ENCODE peak calls at places on chromosomes 1 and 21, in ten cellular contexts. K is breast epithelium, R is mammary epithelial cell, Y is HepG2, O is Peyer's patch, V is body of pancreas, E is stomach, P is heart right ventricle, C is uterus, L is cardiac muscle cell. S is an unnamed sample.

GRCh38 chr1:175499595-175500367 is 243.6 kb downstream of the TNR start:
- DNase-seq in K (no peak), R (peak; percentile 48), Y (no peak), O (no peak), V (no peak), E (no peak), P (no peak), C (no peak), L (no peak), S (no peak)

GRCh38 chr1:55685560-55685959 is 470.4 kb upstream of the USP24 start:
- DNase-seq in K (no peak), R (no peak), Y (no peak), O (no peak), V (no peak), E (no peak), P (peak; percentile 10), C (no peak), L (no peak), S (no peak)

GRCh38 chr1:85421179-85421578 is 43.8 kb downstream of the DDAH1 start:
- DNase-seq in K (no peak), R (no peak), Y (no peak), O (no peak), V (no peak), E (no peak), P (no peak), C (no peak), L (no peak), S (no peak)

GRCh38 chr21:17602874-17603273 is 9.8 kb downstream of the BTG3 start:
- DNase-seq in K (no peak), R (peak; percentile 27), Y (no peak), O (no peak), V (no peak), E (no peak), P (no peak), C (no peak), L (no peak), S (no peak)

GRCh38 chr21:27244356-27244755 is 277.5 kb upstream of the ADAMTS5 start:
- DNase-seq in K (no peak), R (no peak), Y (no peak), O (no peak), V (no peak), E (no peak), P (no peak), C (no peak), L (no peak), S (no peak)

GRCh38 chr1:229227298-229227919 is 43.5 kb upstream of the RAB4A start:
- DNase-seq in K (peak; percentile 86), R (peak; percentile 62), Y (peak; percentile 63), O (peak; percentile 58), V (peak; percentile 86), E (peak; percentile 88), P (peak; percentile 85), C (peak; percentile 84), L (peak; percentile 87), S (peak; percentile 90)

GRCh38 chr1:155389831-155390230 is 69.1 kb downstream of the RUSC1 start:
- DNase-seq in K (no peak), R (peak; percentile 49), Y (no peak), O (no peak), V (no peak), E (no peak), P (no peak), C (no peak), L (no peak), S (no peak)

GRCh38 chr1:61132176-61133047 is 50.1 kb downstream of the NFIA start:
- DNase-seq in K (no peak), R (peak; percentile 30), Y (no peak), O (no peak), V (no peak), E (no peak), P (no peak), C (no peak), L (no peak), S (no peak)

GRCh38 chr1:12132078-12132477 is 34.7 kb upstream of the TNFRSF1B start:
- DNase-seq in K (peak; percentile 71), R (peak; percentile 96), Y (no peak), O (no peak), V (no peak), E (no peak), P (no peak), C (no peak), L (no peak), S (no peak)

GRCh38 chr1:61853545-61853944 is 111.3 kb downstream of the PATJ start:
- DNase-seq in K (no peak), R (no peak), Y (no peak), O (no peak), V (no peak), E (no peak), P (no peak), C (no peak), L (no peak), S (no peak)

GRCh38 chr1:3037281-3038040 is 16.2 kb downstream of the ACTRT2 start:
- DNase-seq in K (no peak), R (no peak), Y (no peak), O (no peak), V (no peak), E (no peak), P (no peak), C (no peak), L (no peak), S (no peak)

GRCh38 chr1:3038571-3039181 is 17.4 kb downstream of the ACTRT2 start:
- DNase-seq in K (no peak), R (no peak), Y (no peak), O (no peak), V (no peak), E (no peak), P (no peak), C (no peak), L (no peak), S (peak; percentile 39)

GRCh38 chr1:3042481-3042880 is 21.2 kb downstream of the ACTRT2 start:
- DNase-seq in K (no peak), R (no peak), Y (no peak), O (no peak), V (no peak), E (no peak), P (no peak), C (no peak), L (no peak), S (no peak)

GRCh38 chr1:3038113-3038551 is 16.9 kb downstream of the ACTRT2 start:
- DNase-seq in K (no peak), R (no peak), Y (no peak), O (no peak), V (peak; percentile 35), E (no peak), P (no peak), C (no peak), L (no peak), S (no peak)

DNA sequence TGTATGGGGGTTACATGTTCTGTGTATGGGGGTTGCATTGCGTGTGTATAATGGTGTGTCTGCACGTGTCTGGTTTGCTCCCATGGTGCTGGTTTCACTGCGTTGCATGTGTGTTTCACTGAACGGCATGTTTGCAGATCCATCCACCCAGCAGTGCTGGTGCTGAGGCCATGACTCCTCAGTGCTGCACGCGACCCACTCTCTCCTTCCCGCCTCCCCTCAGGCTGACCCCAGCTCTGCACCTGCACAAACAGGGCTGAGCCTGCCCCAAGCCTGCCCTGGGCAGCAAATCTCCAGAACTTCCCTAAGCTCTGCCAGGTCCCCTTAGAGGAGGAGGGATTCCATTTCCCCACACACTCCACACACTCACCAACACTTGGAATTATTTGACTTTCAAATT is 18.7 kb downstream of the ACTRT2 start:
- DNase-seq in K (no peak), R (no peak), Y (no peak), O (no peak), V (no peak), E (no peak), P (no peak), C (no peak), L (no peak), S (no peak)
- H3K27me3 ChIP-seq in K (peaks cover 63% of the 10 kb centered on the region), R (no peaks in the 10 kb centered on the region), Y (peaks cover 12% of the 10 kb centered on the region), O (no peaks in the 10 kb centered on the region), V (no peaks in the 10 kb centered on the region), E (peaks cover 52% of the 10 kb centered on the region), P (peaks cover 12% of the 10 kb centered on the region), C (peaks cover 4% of the 10 kb centered on the region), L (no peaks in the 10 kb centered on the region), S (peaks cover 8% of the 10 kb centered on the region)

DNA sequence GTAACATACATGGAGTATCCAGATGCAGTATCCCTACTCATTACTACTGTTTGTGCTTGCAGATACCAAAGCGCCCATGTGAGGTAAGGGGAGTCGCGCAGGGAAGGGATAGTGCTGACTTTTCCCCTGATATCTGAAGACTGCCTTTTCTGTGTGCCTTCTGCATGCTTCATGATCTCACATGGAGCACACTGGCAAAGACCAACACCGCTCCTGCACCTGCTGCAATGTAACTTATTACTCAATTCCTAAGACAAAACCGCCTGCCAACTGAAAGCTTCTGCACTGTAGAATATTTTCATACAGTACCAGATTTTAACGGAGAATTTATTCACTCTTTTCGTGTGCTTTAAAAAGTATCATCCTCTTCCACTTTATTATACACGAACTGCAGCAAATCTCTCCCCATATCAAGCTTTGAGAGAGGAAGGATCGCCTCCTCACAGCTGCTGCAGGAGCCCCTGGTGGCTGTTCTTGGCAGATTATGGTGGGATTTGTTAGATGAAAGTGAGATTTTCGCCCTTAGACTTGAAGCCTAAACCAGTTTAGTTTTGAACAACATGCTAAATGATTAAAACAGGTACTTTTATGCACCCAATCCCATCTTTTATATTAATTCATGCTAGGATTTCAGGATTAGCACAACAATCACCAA is 99.1 kb downstream of the PTPN14 start:
- DNase-seq in K (no peak), R (no peak), Y (no peak), O (no peak), V (no peak), E (no peak), P (no peak), C (no peak), L (no peak), S (no peak)
- TF ChIP-seq CTCF in K (no peak), R (no peak), Y (no peak), O (no peak), V (no peak), E (no peak), P (no peak), C (no peak), L (no peak), S (no peak)

GRCh38 chr1:164783778-164784555 is 225.0 kb downstream of the PBX1 start:
- DNase-seq in K (no peak), R (no peak), Y (no peak), O (no peak), V (no peak), E (no peak), P (peak; percentile 61), C (no peak), L (no peak), S (no peak)
- H3K27ac ChIP-seq in K (peak overlapping the region; percentile 69), R (no peak overlapping the region), Y (no peak overlapping the region), O (no peak overlapping the region), V (peak overlapping the region; percentile 82), E (peak overlapping the region; percentile 74), P (peak overlapping the region; percentile 20), C (peak overlapping the region; percentile 94), L (peak overlapping the region; percentile 65), S (no peak overlapping the region)

DNA sequence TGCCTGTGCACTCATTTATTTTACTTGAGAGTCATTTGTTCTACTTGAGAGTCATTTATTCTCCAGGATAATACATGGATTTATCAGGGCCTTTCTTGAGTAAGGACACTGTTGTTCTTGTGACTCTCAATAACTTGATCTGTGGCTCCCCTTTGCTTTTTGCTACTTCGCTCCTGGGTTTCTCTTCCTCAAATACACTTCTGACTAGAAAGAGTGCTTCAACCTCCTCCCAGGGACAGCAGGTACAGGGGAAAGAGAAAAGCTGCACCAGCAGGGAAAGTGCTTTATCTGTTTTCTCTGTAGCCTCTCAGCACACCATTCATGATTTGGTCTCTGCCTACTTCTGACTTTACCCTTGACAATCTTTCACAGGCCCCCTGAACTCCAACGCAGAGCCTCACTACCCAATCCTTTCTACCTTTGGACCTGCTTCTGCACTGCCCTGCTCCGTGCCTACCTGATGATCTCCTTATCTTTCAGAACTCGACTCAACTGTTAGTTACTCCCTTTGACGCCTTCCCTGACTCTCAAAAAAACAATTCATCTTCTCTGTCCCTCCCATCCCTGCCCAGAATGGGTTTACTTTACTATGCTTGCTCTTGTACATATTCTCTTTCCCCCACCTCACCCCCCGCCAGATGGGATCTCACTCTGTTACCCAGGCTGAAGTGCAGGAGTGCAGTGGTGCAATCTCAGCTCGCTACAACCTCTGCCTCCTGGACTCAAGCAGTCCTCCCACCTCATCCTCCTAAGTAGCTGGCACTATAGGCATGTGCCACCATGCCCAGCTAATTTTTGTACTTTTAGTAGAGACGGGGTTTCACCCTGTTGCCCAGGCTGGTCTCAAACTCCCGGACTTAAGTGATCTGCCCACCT is 15.6 kb upstream of the PIGM start:
- DNase-seq in K (no peak), R (no peak), Y (peak; percentile 61), O (no peak), V (no peak), E (no peak), P (no peak), C (no peak), L (no peak), S (no peak)
- H3K27me3 ChIP-seq in K (no peaks in the 10 kb centered on the region), R (peaks cover 4% of the 10 kb centered on the region), Y (no peaks in the 10 kb centered on the region), O (no peaks in the 10 kb centered on the region), V (no peaks in the 10 kb centered on the region), E (peaks cover 12% of the 10 kb centered on the region), P (peaks cover 3% of the 10 kb centered on the region), C (no peaks in the 10 kb centered on the region), L (peaks cover 8% of the 10 kb centered on the region), S (no peaks in the 10 kb centered on the region)

S was measured in dorsolateral prefrontal cortex.